ENCODE peak calls at places on chromosomes 5 and 9, in ten cellular contexts. M is CD4-positive, alpha-beta memory T cell; D is CD8-positive, alpha-beta memory T cell; H is RWPE1; E is adrenal gland; V is colonic mucosa; C is AG04450; P is neural progenitor cell; X is PC-3; G is stomach. F is an unnamed sample.

GRCh38 chr5:56414056-56414455 is 180.9 kb upstream of the ANKRD55 start:
- DNase-seq in X (no peak), E (no peak), G (no peak), M (no peak), D (no peak), V (no peak), H (no peak), P (no peak), C (no peak), F (no peak)

GRCh38 chr9:129458663-129459549 is 162.0 kb downstream of the C9orf50 start:
- DNase-seq in P (peak; percentile 45), D (peak; percentile 8), M (peak; percentile 54), C (no peak), X (no peak), E (peak; percentile 68), G (peak; percentile 86), H (no peak), V (peak; percentile 52), F (peak; percentile 43)

GRCh38 chr5:5105531-5105930 is 34.6 kb upstream of the ADAMTS16 start:
- DNase-seq in C (no peak), P (no peak), V (no peak), D (no peak), E (no peak), H (peak; percentile 31), M (no peak), X (peak; percentile 82), G (no peak), F (no peak)

GRCh38 chr9:127877566-127877998 is at the start of gene AK1:
- DNase-seq in D (no peak), X (peak; percentile 62), E (peak; percentile 85), M (peak; percentile 30), V (peak; percentile 89), H (peak; percentile 81), G (peak; percentile 80), P (peak; percentile 81), C (no peak), F (no peak)

GRCh38 chr5:136031713-136032112 is 2.9 kb downstream of the TGFBI start:
- DNase-seq in V (no peak), M (no peak), C (no peak), G (no peak), E (no peak), X (no peak), P (no peak), H (no peak), D (no peak), F (no peak)

GRCh38 chr5:39604491-39604890 is 179.7 kb upstream of the DAB2 start:
- DNase-seq in M (no peak), P (no peak), D (no peak), E (no peak), V (no peak), X (no peak), C (no peak), H (no peak), G (no peak), F (no peak)

GRCh38 chr9:121207371-121207940 is 5.8 kb upstream of the RAB14 start:
- DNase-seq in C (no peak), V (no peak), E (no peak), M (no peak), D (no peak), H (no peak), G (no peak), X (no peak), P (no peak), F (no peak)

GRCh38 chr9:133333011-133333410 is 3.0 kb downstream of the SURF6 start:
- DNase-seq in H (no peak), D (no peak), X (no peak), M (peak; percentile 14), E (no peak), C (no peak), P (no peak), V (no peak), G (no peak), F (no peak)

GRCh38 chr5:177086918-177087706 is 397 bp downstream of the FGFR4 start:
- DNase-seq in E (peak; percentile 36), P (peak; percentile 84), G (peak; percentile 70), C (no peak), V (peak; percentile 91), X (peak; percentile 77), M (peak; percentile 76), H (peak; percentile 58), D (peak; percentile 59), F (no peak)

GRCh38 chr5:68395302-68395701 is 179.7 kb downstream of the PIK3R1 start:
- DNase-seq in C (no peak), M (no peak), P (no peak), H (no peak), G (no peak), V (no peak), X (no peak), D (no peak), E (no peak), F (no peak)

GRCh38 chr9:36592801-36593583 is 20.3 kb downstream of the MELK start:
- DNase-seq in V (no peak), M (no peak), X (no peak), D (no peak), P (no peak), H (no peak), C (no peak), E (no peak), G (no peak), F (no peak)

GRCh38 chr5:38772471-38772870 is 73.3 kb upstream of the OSMR start:
- DNase-seq in M (no peak), C (no peak), H (no peak), E (no peak), D (no peak), G (no peak), X (no peak), V (no peak), P (no peak), F (no peak)

GRCh38 chr5:61827445-61827975 is 478.5 kb upstream of the KIF2A start:
- DNase-seq in X (no peak), H (no peak), G (no peak), D (no peak), M (no peak), C (no peak), P (no peak), V (no peak), E (peak; percentile 72), F (no peak)

GRCh38 chr5:35202319-35203111 is 27.8 kb downstream of the PRLR start:
- DNase-seq in P (peak; percentile 74), X (peak; percentile 71), E (peak; percentile 29), H (peak; percentile 31), D (no peak), V (peak; percentile 75), C (no peak), M (no peak), G (peak; percentile 68), F (no peak)

GRCh38 chr9:136208675-136209074 is 3.7 kb upstream of the LHX3 start:
- DNase-seq in H (no peak), X (no peak), P (no peak), M (no peak), E (no peak), D (no peak), V (no peak), G (no peak), C (no peak), F (no peak)

GRCh38 chr9:69590241-69590640 is 81.9 kb downstream of the APBA1 start:
- DNase-seq in M (no peak), P (no peak), H (no peak), G (no peak), C (no peak), V (no peak), D (no peak), E (no peak), X (no peak), F (no peak)
- H3K27ac ChIP-seq in M (no peak overlapping the region), P (no peak overlapping the region), H (no peak overlapping the region), G (no peak overlapping the region), C (no peak overlapping the region), V (no peak overlapping the region), D (no peak overlapping the region), E (no peak overlapping the region), X (no peak overlapping the region), F (no peak overlapping the region)

GRCh38 chr5:166349036-166349435 is 1942.4 kb upstream of the WWC1 start:
- DNase-seq in G (no peak), V (no peak), D (no peak), M (no peak), E (no peak), H (no peak), C (no peak), P (peak; percentile 4), X (no peak), F (no peak)
- H3K27ac ChIP-seq in G (no peak overlapping the region), V (no peak overlapping the region), D (no peak overlapping the region), M (no peak overlapping the region), E (no peak overlapping the region), H (no peak overlapping the region), C (no peak overlapping the region), P (no peak overlapping the region), X (no peak overlapping the region), F (no peak overlapping the region)

DNA sequence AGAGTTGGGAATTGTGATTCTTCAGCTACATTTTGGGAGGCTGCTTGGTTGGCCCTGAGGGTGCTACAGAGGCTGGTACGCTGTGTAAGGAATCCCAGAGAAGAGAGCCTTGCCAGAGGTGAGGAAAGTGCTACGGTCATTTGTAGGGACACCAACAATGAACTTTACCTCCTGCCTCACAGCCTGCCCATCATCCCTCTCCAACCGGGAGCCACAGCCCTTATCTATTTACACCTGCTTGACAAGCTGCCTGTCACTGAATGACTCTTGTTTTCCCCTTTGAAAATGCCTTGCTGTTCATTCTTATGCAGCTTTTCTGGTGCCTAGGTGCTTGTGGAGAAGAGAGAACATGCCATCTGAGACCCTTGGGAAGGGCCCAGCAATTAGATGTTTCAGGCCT is 110.8 kb downstream of the PCSK1 start:
- DNase-seq in X (no peak), E (no peak), G (no peak), D (no peak), H (no peak), M (no peak), C (no peak), P (no peak), V (no peak), F (no peak)
- H3K27ac ChIP-seq in X (no peak overlapping the region), E (no peak overlapping the region), G (no peak overlapping the region), D (no peak overlapping the region), H (no peak overlapping the region), M (no peak overlapping the region), C (no peak overlapping the region), P (no peak overlapping the region), V (no peak overlapping the region), F (no peak overlapping the region)

GRCh38 chr9:114156658-114157421 is 1.5 kb downstream of the COL27A1 start:
- DNase-seq in P (peak; percentile 68), E (peak; percentile 87), G (peak; percentile 45), C (peak; percentile 68), X (no peak), H (peak; percentile 56), V (peak; percentile 43), D (no peak), M (no peak), F (no peak)

GRCh38 chr9:114158482-114159130 is 3.3 kb downstream of the COL27A1 start:
- DNase-seq in H (no peak), G (no peak), E (no peak), P (peak; percentile 28), D (no peak), C (no peak), M (no peak), X (no peak), V (no peak), F (no peak)

GRCh38 chr9:114157516-114158176 is 2.3 kb downstream of the COL27A1 start:
- DNase-seq in X (no peak), M (no peak), C (no peak), H (no peak), P (no peak), D (no peak), E (no peak), G (no peak), V (no peak), F (no peak)

GRCh38 chr9:114161518-114161917 is 6.2 kb downstream of the COL27A1 start:
- DNase-seq in C (no peak), V (no peak), E (no peak), M (no peak), H (no peak), G (no peak), P (no peak), X (no peak), D (no peak), F (no peak)

GRCh38 chr9:114159562-114160145 is 4.3 kb downstream of the COL27A1 start:
- DNase-seq in C (no peak), H (no peak), X (no peak), M (no peak), G (no peak), D (no peak), V (no peak), E (no peak), P (peak; percentile 39), F (no peak)
- H3K27ac ChIP-seq in C (no peak overlapping the region), H (no peak overlapping the region), X (no peak overlapping the region), M (no peak overlapping the region), G (no peak overlapping the region), D (no peak overlapping the region), V (no peak overlapping the region), E (no peak overlapping the region), P (no peak overlapping the region), F (no peak overlapping the region)

F was measured in caudate nucleus.